ENCODE peak calls at places on chromosomes 5 and 9, in eight cellular contexts. T, B, A, E, H, X, D and K are unnamed samples.

GRCh38 chr9:128798896-128799295 is 11.8 kb downstream of the TBC1D13 start:
- DNase-seq in T (no peak), B (no peak), A (no peak), E (no peak), H (no peak), X (no peak), D (no peak), K (no peak)

GRCh38 chr5:164475339-164475977 is 970.0 kb downstream of the MAT2B start:
- DNase-seq in T (peak; percentile 3), B (peak; percentile 79), A (no peak), E (no peak), H (no peak), X (no peak), D (no peak), K (no peak)

GRCh38 chr5:42951847-42952411 is 88.2 kb downstream of the ANXA2R start:
- DNase-seq in T (peak; percentile 73), B (no peak), A (peak; percentile 51), E (no peak), H (peak; percentile 21), X (no peak), D (no peak), K (peak; percentile 74)

GRCh38 chr9:131282688-131283422 is 6.5 kb upstream of the FAM78A start:
- DNase-seq in T (no peak), B (peak; percentile 35), A (no peak), E (no peak), H (no peak), X (peak; percentile 51), D (no peak), K (no peak)

GRCh38 chr5:153209016-153209415 is 281.5 kb upstream of the GRIA1 start:
- DNase-seq in T (no peak), B (no peak), A (no peak), E (no peak), H (no peak), X (no peak), D (no peak), K (no peak)

GRCh38 chr9:134319306-134320194 is 6.7 kb upstream of the RXRA start:
- DNase-seq in T (no peak), B (no peak), A (no peak), E (no peak), H (no peak), X (no peak), D (no peak), K (no peak)

GRCh38 chr9:15735083-15735974 is 182.5 kb downstream of the CCDC171 start:
- DNase-seq in T (no peak), B (no peak), A (no peak), E (no peak), H (no peak), X (no peak), D (no peak), K (no peak)

GRCh38 chr9:85960688-85961093 is 19.7 kb downstream of the NAA35 start:
- DNase-seq in T (no peak), B (peak; percentile 88), A (no peak), E (no peak), H (no peak), X (no peak), D (no peak), K (no peak)

GRCh38 chr9:123548749-123549545 is 192.9 kb downstream of the CRB2 start:
- DNase-seq in T (no peak), B (no peak), A (no peak), E (no peak), H (peak; percentile 33), X (peak; percentile 44), D (no peak), K (peak; percentile 80)

GRCh38 chr9:79189511-79189924 is 382.2 kb upstream of the TLE4 start:
- DNase-seq in T (no peak), B (no peak), A (no peak), E (no peak), H (no peak), X (no peak), D (no peak), K (no peak)

GRCh38 chr9:81724242-81724889 is 35.0 kb upstream of the TLE1 start:
- DNase-seq in T (no peak), B (peak; percentile 88), A (no peak), E (no peak), H (no peak), X (no peak), D (peak; percentile 68), K (no peak)

GRCh38 chr9:137408651-137409405 is 14.1 kb downstream of the EXD3 start:
- DNase-seq in T (no peak), B (no peak), A (no peak), E (no peak), H (no peak), X (no peak), D (no peak), K (no peak)

GRCh38 chr5:143955140-143955539 is 143.2 kb downstream of the HMHB1 start:
- DNase-seq in T (no peak), B (no peak), A (no peak), E (no peak), H (no peak), X (no peak), D (no peak), K (no peak)

GRCh38 chr5:61082516-61083280 is 79.6 kb downstream of the SMIM15 start:
- DNase-seq in T (no peak), B (no peak), A (no peak), E (no peak), H (no peak), X (no peak), D (no peak), K (no peak)

GRCh38 chr9:126262738-126263137 is 63.9 kb upstream of the MVB12B start:
- DNase-seq in T (no peak), B (no peak), A (no peak), E (no peak), H (no peak), X (no peak), D (no peak), K (no peak)

GRCh38 chr5:93454896-93455295 is 126.1 kb downstream of the NR2F1-AS1 start:
- DNase-seq in T (no peak), B (no peak), A (no peak), E (no peak), H (no peak), X (no peak), D (no peak), K (no peak)